ENCODE peak calls at places on chromosomes 1 and 21, in four cellular contexts. Y is breast epithelium, V is Caco-2, M is tibial artery. R is an unnamed sample.
A peak's percentile ranks its signal among the peaks of the same experiment; 100 is the strongest.

GRCh38 chr1:183444243-183444642 is 26.1 kb upstream of the NMNAT2 start:
- DNase-seq in Y (no peak), V (no peak), M (no peak), R (no peak)

GRCh38 chr1:2583871-2584341 is 2.7 kb upstream of the PRXL2B start:
- DNase-seq in Y (no peak), V (no peak), M (no peak), R (no peak)

GRCh38 chr1:27601771-27602509 is 2.0 kb downstream of the AHDC1 start:
- DNase-seq in Y (peak; percentile 64), V (no peak), M (peak; percentile 92), R (no peak)

GRCh38 chr21:37660709-37661108 is 255.5 kb downstream of the KCNJ6 start:
- DNase-seq in Y (no peak), V (no peak), M (no peak), R (no peak)

GRCh38 chr1:19405761-19406481 is 79.4 kb downstream of the CAPZB start:
- DNase-seq in Y (no peak), V (no peak), M (no peak), R (no peak)

GRCh38 chr1:207072241-207072640 is 16.4 kb upstream of the C4BPB start:
- DNase-seq in Y (no peak), V (no peak), M (no peak), R (no peak)

GRCh38 chr1:39127513-39127912 is 77.0 kb upstream of the MACF1 start:
- DNase-seq in Y (no peak), V (no peak), M (peak; percentile 75), R (peak; percentile 71)

GRCh38 chr21:38359835-38360234 is 103.0 kb downstream of the KCNJ15 start:
- DNase-seq in Y (no peak), V (no peak), M (no peak), R (no peak)

GRCh38 chr1:47230692-47231313 is 1.2 kb downstream of the TAL1 start:
- DNase-seq in Y (no peak), V (no peak), M (no peak), R (no peak)

GRCh38 chr1:170494369-170494768 is 37.6 kb upstream of the GORAB start:
- DNase-seq in Y (no peak), V (no peak), M (no peak), R (no peak)

GRCh38 chr1:110337704-110338199 is 1.4 kb upstream of the RBM15 start:
- DNase-seq in Y (peak; percentile 42), V (peak; percentile 40), M (peak; percentile 73), R (no peak)

GRCh38 chr1:24465099-24465498 is 37.5 kb upstream of the RCAN3 start:
- DNase-seq in Y (no peak), V (no peak), M (no peak), R (no peak)

GRCh38 chr1:6956488-6957159 is 171.4 kb downstream of the CAMTA1 start:
- DNase-seq in Y (no peak), V (no peak), M (no peak), R (no peak)

GRCh38 chr1:15736035-15736665 is at the start of gene SLC25A34:
- DNase-seq in Y (no peak), V (no peak), M (peak; percentile 72), R (no peak)

GRCh38 chr1:3883194-3883920 is 16.7 kb downstream of the C1orf174 start:
- DNase-seq in Y (no peak), V (no peak), M (no peak), R (no peak)

GRCh38 chr21:42055425-42055824 is 15.7 kb upstream of the UMODL1 start:
- DNase-seq in Y (no peak), V (no peak), M (no peak), R (no peak)

GRCh38 chr1:64515427-64515826 is 45.5 kb downstream of the CACHD1 start:
- DNase-seq in Y (peak; percentile 64), V (no peak), M (peak; percentile 80), R (no peak)

GRCh38 chr1:212951058-212951923 is 950 bp downstream of the VASH2 start:
- DNase-seq in Y (no peak), V (no peak), M (no peak), R (no peak)
- H3K4me3 ChIP-seq in Y (peak overlapping the region; percentile 87), V (peak overlapping the region; percentile 49), M (peak overlapping the region; percentile 61), R (peak overlapping the region; percentile 68)

DNA sequence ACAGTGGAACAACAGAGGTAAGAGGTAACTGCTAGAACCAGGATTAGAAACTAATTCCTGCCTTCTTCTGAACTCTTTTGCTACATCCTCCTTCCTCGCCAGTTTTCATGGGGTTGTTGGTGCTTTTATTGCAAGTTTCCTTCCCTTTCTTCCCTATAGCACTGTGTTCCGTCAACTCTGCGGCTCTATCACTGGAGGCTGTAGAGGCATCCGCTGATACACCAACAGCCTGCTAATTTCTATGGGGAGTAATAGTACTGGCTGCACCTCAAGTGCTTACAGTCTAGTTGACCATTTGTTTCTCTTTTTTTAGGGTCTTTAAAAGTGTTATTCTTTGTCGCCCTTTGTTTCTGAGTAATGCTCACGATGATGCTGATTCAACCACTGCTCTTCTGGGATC is 781 bp downstream of the MIS18A start:
- DNase-seq in Y (no peak), V (no peak), M (no peak), R (no peak)
- H3K4me1 ChIP-seq in Y (peaks cover 7% of the 10 kb centered on the region), V (no peaks in the 10 kb centered on the region), M (no peaks in the 10 kb centered on the region), R (peaks cover 9% of the 10 kb centered on the region)

GRCh38 chr1:224182866-224183590 is at the start of gene DEGS1:
- DNase-seq in Y (peak; percentile 77), V (peak; percentile 93), M (peak; percentile 93), R (peak; percentile 92)
- H3K4me3 ChIP-seq in Y (peak within 1 kb of the TSS; percentile 99), V (peak within 1 kb of the TSS; percentile 92), M (peak within 1 kb of the TSS; percentile 97), R (peak within 1 kb of the TSS; percentile 96)

DNA sequence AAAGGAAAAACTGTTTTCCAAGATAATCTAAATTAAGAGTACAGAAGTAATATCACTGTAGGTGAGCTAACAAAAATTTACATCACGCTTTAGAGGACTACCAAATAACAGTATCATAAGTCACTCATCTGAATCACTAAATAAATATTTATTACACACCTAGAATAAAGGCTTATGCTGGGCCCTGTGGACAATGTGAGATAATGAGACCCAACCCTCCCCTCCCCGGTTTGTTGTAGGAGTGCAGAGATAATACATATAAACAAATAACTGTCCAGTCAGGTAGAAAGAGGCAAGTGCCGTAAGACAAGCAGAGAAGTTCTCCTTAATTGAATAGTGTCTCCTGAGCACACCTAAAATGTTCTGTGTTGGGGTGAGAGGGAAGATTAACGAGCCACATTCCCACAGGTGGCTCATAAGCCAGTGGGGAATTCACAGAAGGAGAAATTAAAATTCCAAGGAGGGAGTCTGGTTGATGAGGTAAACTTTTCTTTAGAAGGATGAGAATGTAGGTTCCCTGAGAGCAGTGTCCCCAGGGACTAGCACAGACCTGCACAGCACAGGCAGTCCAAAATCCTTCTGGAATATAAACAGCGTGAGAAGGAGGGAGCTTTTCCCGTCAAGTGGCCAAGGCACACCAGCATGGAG is 241.4 kb downstream of the NFIA start:
- DNase-seq in Y (no peak), V (no peak), M (no peak), R (no peak)
- H3K4me1 ChIP-seq in Y (peaks cover 2% of the 10 kb centered on the region), V (no peaks in the 10 kb centered on the region), M (no peaks in the 10 kb centered on the region), R (peaks cover 8% of the 10 kb centered on the region)

GRCh38 chr1:112716133-112716720 is 1.1 kb upstream of the PPM1J start:
- DNase-seq in Y (peak; percentile 80), V (peak; percentile 81), M (peak; percentile 91), R (no peak)

GRCh38 chr1:112721966-112722524 is 6.9 kb upstream of the PPM1J start:
- DNase-seq in Y (no peak), V (no peak), M (peak; percentile 53), R (no peak)

GRCh38 chr1:112719706-112720105 is 4.6 kb upstream of the PPM1J start:
- DNase-seq in Y (no peak), V (no peak), M (peak; percentile 46), R (no peak)

GRCh38 chr1:112717263-112717662 is 2.1 kb upstream of the PPM1J start:
- DNase-seq in Y (no peak), V (no peak), M (no peak), R (no peak)

GRCh38 chr1:112718691-112719418 is 3.7 kb upstream of the PPM1J start:
- DNase-seq in Y (peak; percentile 66), V (no peak), M (peak; percentile 88), R (peak; percentile 89)
- H3K4me3 ChIP-seq in Y (peak overlapping the region; percentile 59), V (no peak overlapping the region), M (peak overlapping the region; percentile 43), R (peak overlapping the region; percentile 12)

GRCh38 chr1:26367441-26367840 is 5.1 kb downstream of the ZNF683 start:
- DNase-seq in Y (no peak), V (no peak), M (no peak), R (no peak)

GRCh38 chr1:26364956-26365355 is 7.6 kb downstream of the ZNF683 start:
- DNase-seq in Y (no peak), V (no peak), M (no peak), R (no peak)

GRCh38 chr1:26370591-26371382 is 1.8 kb downstream of the ZNF683 start:
- DNase-seq in Y (no peak), V (no peak), M (no peak), R (no peak)

GRCh38 chr1:26368006-26368405 is 4.5 kb downstream of the ZNF683 start:
- DNase-seq in Y (no peak), V (no peak), M (no peak), R (no peak)

GRCh38 chr1:26368486-26368885 is 4.1 kb downstream of the ZNF683 start:
- DNase-seq in Y (no peak), V (no peak), M (no peak), R (no peak)
- H3K4me1 ChIP-seq in Y (no peaks in the 10 kb centered on the region), V (no peaks in the 10 kb centered on the region), M (no peaks in the 10 kb centered on the region), R (no peaks in the 10 kb centered on the region)

GRCh38 chr1:173717238-173717637 is 2.5 kb downstream of the KLHL20 start:
- DNase-seq in Y (no peak), V (no peak), M (no peak), R (no peak)
- H3K4me3 ChIP-seq in Y (no peak overlapping the region), V (no peak overlapping the region), M (no peak overlapping the region), R (no peak overlapping the region)

GRCh38 chr1:105964879-105965278 is 1091.6 kb upstream of the PRMT6 start:
- DNase-seq in Y (no peak), V (no peak), M (no peak), R (no peak)
- H3K4me1 ChIP-seq in Y (no peaks in the 10 kb centered on the region), V (no peaks in the 10 kb centered on the region), M (no peaks in the 10 kb centered on the region), R (no peaks in the 10 kb centered on the region)

DNA sequence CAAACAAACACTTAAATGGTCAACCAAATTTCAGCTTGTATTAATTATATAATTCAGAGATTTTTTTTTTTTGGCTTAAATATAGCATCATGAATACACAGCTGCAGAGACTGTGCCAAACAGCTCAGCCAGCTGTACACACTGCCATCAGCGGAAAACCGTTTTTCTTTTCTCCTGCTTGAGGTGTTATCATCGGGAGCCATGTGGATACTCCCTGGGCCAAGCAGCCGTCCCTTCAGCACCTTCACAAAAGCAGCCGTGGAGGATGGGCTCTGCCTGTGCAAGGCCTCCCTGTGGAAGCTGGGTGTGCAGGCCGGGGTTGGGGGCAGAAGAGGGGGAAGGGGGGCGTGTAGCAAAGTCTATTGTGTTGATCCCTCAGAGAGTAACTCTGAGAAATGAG is 85.0 kb downstream of the NUF2 start:
- DNase-seq in Y (no peak), V (no peak), M (no peak), R (no peak)
- H3K4me3 ChIP-seq in Y (no peak overlapping the region), V (no peak overlapping the region), M (no peak overlapping the region), R (no peak overlapping the region)